ENCODE peak calls at places on chromosome 4, in six cellular contexts. W, Z, F, A, D and C are unnamed samples. For H3K4me1 and H3F3A, the result is how much of the 10 kb centered on the place peaks cover.

GRCh38 chr4:55546633-55547460 is at the start of gene CLOCK:
- DNase-seq in W (peak), Z (peak), F (peak), A (peak), D (peak), C (peak)

GRCh38 chr4:86825511-86825910 is 23.7 kb downstream of the SLC10A6 start:
- DNase-seq in W (no peak), Z (no peak), F (no peak), A (peak), D (no peak), C (no peak)

GRCh38 chr4:159577241-159577640 is 474.4 kb downstream of the RAPGEF2 start:
- DNase-seq in W (no peak), Z (no peak), F (no peak), A (no peak), D (no peak), C (no peak)

GRCh38 chr4:159655547-159655946 is 552.7 kb downstream of the RAPGEF2 start:
- DNase-seq in W (no peak), Z (no peak), F (no peak), A (peak), D (no peak), C (no peak)

GRCh38 chr4:110059556-110060191 is 138.7 kb downstream of the ELOVL6 start:
- DNase-seq in W (no peak), Z (no peak), F (peak), A (peak), D (peak), C (no peak)

GRCh38 chr4:88533937-88534750 is 10.6 kb upstream of the PYURF start:
- DNase-seq in W (no peak), Z (no peak), F (peak), A (peak), D (no peak), C (peak)

GRCh38 chr4:108172780-108173598 is 4.3 kb upstream of the LEF1 start:
- DNase-seq in W (peak), Z (peak), F (peak), A (peak), D (peak), C (peak)

GRCh38 chr4:132015321-132015720 is 1133.8 kb upstream of the PCDH10 start:
- DNase-seq in W (no peak), Z (no peak), F (no peak), A (no peak), D (no peak), C (no peak)

GRCh38 chr4:76147454-76148141 is 599 bp downstream of the NUP54 start:
- DNase-seq in W (peak), Z (peak), F (peak), A (peak), D (peak), C (peak)

GRCh38 chr4:5804656-5805055 is 88.2 kb downstream of the CRMP1 start:
- DNase-seq in W (no peak), Z (no peak), F (no peak), A (no peak), D (no peak), C (peak)

GRCh38 chr4:174107749-174108354 is 175.6 kb downstream of the FBXO8 start:
- DNase-seq in W (no peak), Z (no peak), F (no peak), A (no peak), D (no peak), C (peak)

GRCh38 chr4:77021614-77022089 is 54.1 kb downstream of the CCNI start:
- DNase-seq in W (no peak), Z (no peak), F (peak), A (no peak), D (no peak), C (no peak)

GRCh38 chr4:153748378-153748777 is 11.4 kb downstream of the RNF175 start:
- DNase-seq in W (peak), Z (no peak), F (peak), A (peak), D (no peak), C (no peak)

GRCh38 chr4:152112116-152112515 is 351.3 kb upstream of the GATB start:
- DNase-seq in W (no peak), Z (no peak), F (no peak), A (no peak), D (no peak), C (no peak)

GRCh38 chr4:55866290-55866907 is 13.0 kb downstream of the EXOC1 start:
- DNase-seq in W (no peak), Z (no peak), F (peak), A (peak), D (peak), C (no peak)

GRCh38 chr4:68346461-68346860 is 3.4 kb downstream of the YTHDC1 start:
- DNase-seq in W (no peak), Z (no peak), F (peak), A (peak), D (no peak), C (no peak)

GRCh38 chr4:169410839-169411770 is 140.3 kb upstream of the SH3RF1 start:
- DNase-seq in W (peak), Z (peak), F (peak), A (peak), D (peak), C (peak)

GRCh38 chr4:17168571-17168970 is 270.1 kb upstream of the LDB2 start:
- DNase-seq in W (no peak), Z (no peak), F (peak), A (no peak), D (no peak), C (peak)

GRCh38 chr4:1767058-1767769 is 25.9 kb upstream of the FGFR3 start:
- DNase-seq in W (peak), Z (peak), F (peak), A (no peak), D (no peak), C (peak)

GRCh38 chr4:1769692-1770091 is 23.4 kb upstream of the FGFR3 start:
- DNase-seq in W (no peak), Z (no peak), F (no peak), A (no peak), D (no peak), C (no peak)

GRCh38 chr4:1768367-1769034 is 24.6 kb upstream of the FGFR3 start:
- DNase-seq in W (no peak), Z (peak), F (no peak), A (no peak), D (no peak), C (no peak)

GRCh38 chr4:1766336-1767057 is 26.6 kb upstream of the FGFR3 start:
- DNase-seq in W (peak), Z (peak), F (no peak), A (no peak), D (no peak), C (peak)

GRCh38 chr4:1767770-1768366 is 25.2 kb upstream of the FGFR3 start:
- DNase-seq in W (peak), Z (peak), F (peak), A (no peak), D (peak), C (peak)
- H3K4me1 ChIP-seq in W (under half), Z (half or more), F (under half), A (under half), D (under half), C (under half)

DNA sequence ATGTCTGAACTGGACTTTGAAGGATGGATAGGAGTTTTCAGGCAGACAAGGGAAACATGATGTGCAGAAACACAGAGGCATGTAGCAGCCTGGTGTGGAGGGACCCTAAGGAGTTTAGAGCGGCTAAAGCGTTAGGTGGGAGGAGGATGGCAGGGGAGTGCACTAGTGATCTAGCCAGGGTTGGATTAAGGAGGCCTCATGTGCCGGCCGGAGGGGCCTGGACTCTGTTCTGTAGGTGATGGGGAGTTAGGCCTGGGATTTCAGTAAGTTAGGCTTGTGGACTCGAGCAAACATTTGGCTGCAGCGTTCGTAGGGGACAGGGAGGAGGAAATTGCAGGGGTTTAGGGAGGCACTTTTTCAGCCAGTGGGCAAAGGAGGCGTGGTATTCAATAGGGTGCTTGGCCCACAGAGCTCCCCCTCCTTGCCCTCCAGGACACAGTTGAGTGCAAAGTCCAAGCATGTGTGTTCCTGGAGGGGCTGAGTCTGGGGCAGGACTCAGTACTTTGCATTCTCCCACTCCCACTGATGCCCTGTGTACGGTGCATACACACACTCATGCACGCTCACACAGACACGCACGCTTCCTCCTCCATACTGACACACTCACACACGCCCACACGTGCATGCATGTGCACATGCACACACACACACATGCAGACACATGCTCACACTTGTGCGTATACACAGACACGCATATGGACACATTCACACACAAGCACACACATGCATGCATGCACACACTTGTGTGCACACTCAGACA is 18.6 kb downstream of the PSAPL1 start:
- DNase-seq in W (no peak), Z (no peak), F (no peak), A (no peak), D (no peak), C (no peak)
- TF ChIP-seq EZH2phosphoT487 in W (no peak), Z (no peak), F (no peak), A (no peak), D (no peak), C (no peak)

DNA sequence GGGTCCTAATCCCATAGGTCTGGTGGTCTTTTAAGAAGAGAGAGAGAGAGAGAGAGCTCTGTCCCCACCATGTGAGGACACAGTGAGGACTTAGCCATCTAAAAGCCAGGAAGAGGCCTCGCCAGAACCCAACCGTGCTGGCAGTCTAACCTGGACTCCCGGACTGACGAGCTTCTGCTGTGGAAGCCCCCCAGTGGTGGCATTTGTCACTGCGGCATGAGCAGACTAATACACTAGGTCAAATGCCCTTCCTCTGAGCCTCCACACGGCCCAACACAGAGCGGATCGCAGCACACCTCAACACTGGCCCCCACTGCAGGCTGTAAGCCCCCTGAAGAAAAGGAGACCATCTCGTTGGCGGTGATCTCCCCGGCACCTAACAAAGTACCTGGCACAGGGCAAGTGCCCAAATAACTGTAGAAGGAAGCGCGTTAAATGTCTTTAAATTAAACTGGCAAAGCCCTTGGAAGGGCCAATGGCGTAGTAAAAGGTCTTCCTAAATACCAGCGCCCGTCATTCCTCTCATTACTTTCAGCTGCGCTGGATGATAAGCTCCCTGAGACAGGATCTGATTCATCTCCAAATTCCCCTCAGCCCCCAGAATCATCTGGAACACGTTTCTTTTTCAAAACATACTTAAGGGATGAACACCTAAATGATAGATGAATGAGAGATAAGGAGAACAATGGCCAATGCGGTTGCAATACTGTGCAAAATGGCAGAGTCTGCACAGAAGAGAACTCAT is 95.2 kb downstream of the AFAP1 start:
- DNase-seq in W (peak), Z (peak), F (peak), A (peak), D (peak), C (peak)
- H3F3A ChIP-seq in W (half or more), Z (under half), F (half or more), A (under half), D (under half), C (under half)

GRCh38 chr4:139665079-139665689 is 435 bp upstream of the MGST2 start:
- DNase-seq in W (no peak), Z (no peak), F (no peak), A (no peak), D (no peak), C (no peak)
- H3K4me1 ChIP-seq in W (under half), Z (under half), F (under half), A (under half), D (under half), C (under half)

GRCh38 chr4:14225683-14226207 is 598.2 kb upstream of the BOD1L1 start:
- DNase-seq in W (no peak), Z (no peak), F (no peak), A (peak), D (peak), C (no peak)

GRCh38 chr4:14222630-14223029 is 595.1 kb upstream of the BOD1L1 start:
- DNase-seq in W (no peak), Z (no peak), F (no peak), A (no peak), D (no peak), C (no peak)

GRCh38 chr4:14221176-14221575 is 593.7 kb upstream of the BOD1L1 start:
- DNase-seq in W (no peak), Z (no peak), F (peak), A (no peak), D (no peak), C (no peak)

GRCh38 chr4:14218641-14219040 is 591.1 kb upstream of the BOD1L1 start:
- DNase-seq in W (no peak), Z (peak), F (no peak), A (no peak), D (no peak), C (no peak)

GRCh38 chr4:14223461-14223860 is 595.9 kb upstream of the BOD1L1 start:
- DNase-seq in W (no peak), Z (no peak), F (no peak), A (no peak), D (no peak), C (no peak)
- TF ChIP-seq EZH2phosphoT487 in W (no peak), Z (no peak), F (no peak), A (no peak), D (no peak), C (no peak)